ENCODE peak calls at places on chromosomes 12 and 14, in six cellular contexts. L is uterus, H is body of pancreas, D is tibial nerve, E is A549, X is testis. Q is an unnamed sample.

GRCh38 chr14:95741051-95741490 is 27.1 kb upstream of the TCL1A start:
- DNase-seq in D (no peak), X (no peak), L (no peak), H (no peak), E (no peak), Q (no peak)

GRCh38 chr12:31220633-31221565 is 105.1 kb downstream of the SINHCAF start:
- DNase-seq in X (no peak), L (no peak), D (no peak), E (peak; percentile 25), H (no peak), Q (peak; percentile 39)

GRCh38 chr12:22538336-22538735 is 6.0 kb downstream of the C2CD5 start:
- DNase-seq in X (no peak), H (no peak), E (no peak), D (no peak), L (no peak), Q (no peak)

GRCh38 chr12:57724936-57725740 is 13.4 kb downstream of the AGAP2 start:
- DNase-seq in H (no peak), E (no peak), L (no peak), D (no peak), X (no peak), Q (no peak)

GRCh38 chr12:75658826-75659823 is 147.7 kb upstream of the KRR1 start:
- DNase-seq in E (peak; percentile 46), X (no peak), L (no peak), H (no peak), D (no peak), Q (no peak)

GRCh38 chr12:570237-570925 is 92.9 kb downstream of the NINJ2 start:
- DNase-seq in D (peak; percentile 61), L (peak; percentile 80), X (peak; percentile 75), E (peak; percentile 93), H (peak; percentile 53), Q (no peak)

GRCh38 chr12:107423531-107423930 is 262.1 kb upstream of the PWP1 start:
- DNase-seq in L (no peak), D (no peak), H (no peak), X (no peak), E (no peak), Q (no peak)

GRCh38 chr12:119071638-119072231 is 90.4 kb downstream of the SRRM4 start:
- DNase-seq in D (no peak), X (no peak), L (no peak), H (no peak), E (no peak), Q (no peak)

GRCh38 chr12:47222960-47223847 is 143.4 kb upstream of the AMIGO2 start:
- DNase-seq in D (no peak), L (no peak), E (peak; percentile 96), H (no peak), X (peak; percentile 41), Q (no peak)

GRCh38 chr14:105173901-105174894 is 5.6 kb upstream of the JAG2 start:
- DNase-seq in H (no peak), E (no peak), L (no peak), D (no peak), X (no peak), Q (no peak)

GRCh38 chr12:15334225-15334624 is 11.9 kb downstream of the PTPRO start:
- DNase-seq in D (no peak), L (no peak), X (no peak), E (no peak), H (no peak), Q (no peak)

GRCh38 chr12:104207416-104207941 is 8.1 kb upstream of the TXNRD1 start:
- DNase-seq in H (no peak), D (no peak), E (no peak), L (no peak), X (no peak), Q (no peak)

GRCh38 chr12:3222935-3223334 is 145.8 kb downstream of the TSPAN9 start:
- DNase-seq in D (no peak), H (no peak), L (no peak), E (no peak), X (no peak), Q (no peak)

GRCh38 chr14:95998656-95999055 is 40.5 kb upstream of the C14orf132 start:
- DNase-seq in E (peak; percentile 27), H (no peak), D (no peak), L (no peak), X (no peak), Q (no peak)

GRCh38 chr12:102769323-102769916 is 147.6 kb downstream of the PAH start:
- DNase-seq in X (peak; percentile 81), E (peak; percentile 71), D (peak; percentile 55), L (peak; percentile 82), H (peak; percentile 57), Q (peak; percentile 62)

GRCh38 chr14:22820731-22821130 is 5.5 kb upstream of the SLC7A7 start:
- DNase-seq in E (peak; percentile 28), X (no peak), H (no peak), L (no peak), D (no peak), Q (no peak)

GRCh38 chr14:80364816-80365215 is 153.5 kb upstream of the DIO2 start:
- DNase-seq in H (no peak), X (no peak), E (peak; percentile 26), L (no peak), D (no peak), Q (no peak)

GRCh38 chr14:92240658-92241057 is 82.3 kb upstream of the SLC24A4 start:
- DNase-seq in L (no peak), D (no peak), H (no peak), X (no peak), E (no peak), Q (no peak)

GRCh38 chr12:75820848-75821578 is 210.6 kb downstream of the PHLDA1 start:
- DNase-seq in L (peak; percentile 35), X (no peak), H (no peak), D (no peak), E (peak; percentile 11), Q (peak; percentile 66)

GRCh38 chr12:46342562-46343033 is 30.0 kb downstream of the SLC38A2 start:
- DNase-seq in H (peak; percentile 60), X (no peak), L (no peak), D (no peak), E (peak; percentile 68), Q (peak; percentile 52)

GRCh38 chr14:53509845-53510244 is 356.7 kb upstream of the DDHD1 start:
- DNase-seq in L (peak; percentile 67), X (peak; percentile 33), D (peak; percentile 18), H (no peak), E (no peak), Q (no peak)

GRCh38 chr14:54901380-54902142 is 1.1 kb downstream of the GCH1 start:
- DNase-seq in L (no peak), X (peak; percentile 33), H (peak; percentile 8), D (no peak), E (peak; percentile 14), Q (no peak)

GRCh38 chr14:76352639-76353281 is 23.2 kb upstream of the ESRRB start:
- DNase-seq in X (peak; percentile 77), E (peak; percentile 49), L (peak; percentile 44), D (peak; percentile 24), H (peak; percentile 65), Q (peak; percentile 74)

GRCh38 chr12:89192419-89192818 is 159.9 kb downstream of the DUSP6 start:
- DNase-seq in E (peak; percentile 85), L (no peak), D (no peak), X (no peak), H (no peak), Q (no peak)

GRCh38 chr12:120711411-120711810 is 1.2 kb downstream of the UNC119B start:
- DNase-seq in D (no peak), E (no peak), L (no peak), H (no peak), X (no peak), Q (no peak)

GRCh38 chr14:56807586-56808168 is 2.6 kb downstream of the OTX2 start:
- DNase-seq in L (no peak), D (no peak), E (no peak), X (no peak), H (no peak), Q (peak; percentile 62)

GRCh38 chr12:77031745-77032144 is 33.6 kb downstream of the E2F7 start:
- DNase-seq in X (no peak), E (no peak), D (no peak), L (no peak), H (no peak), Q (no peak)

GRCh38 chr14:34874386-34875030 is 652 bp downstream of the BAZ1A start:
- DNase-seq in D (peak; percentile 23), L (peak; percentile 37), E (peak; percentile 68), H (peak; percentile 58), X (peak; percentile 56), Q (peak; percentile 53)

GRCh38 chr14:103385994-103386491 is 828 bp downstream of the MARK3 start:
- DNase-seq in H (peak; percentile 51), X (peak; percentile 42), D (no peak), E (no peak), L (no peak), Q (peak; percentile 44)

GRCh38 chr14:55399912-55400311 is 11.7 kb downstream of the ATG14 start:
- DNase-seq in X (no peak), L (no peak), E (no peak), H (no peak), D (no peak), Q (no peak)

GRCh38 chr12:80208081-80208480 is 108.7 kb downstream of the OTOGL start:
- DNase-seq in L (no peak), D (no peak), X (no peak), E (no peak), H (no peak), Q (no peak)

GRCh38 chr14:90228478-90228877 is 27.9 kb upstream of the PSMC1 start:
- DNase-seq in D (no peak), X (no peak), L (no peak), H (no peak), E (no peak), Q (no peak)

GRCh38 chr12:119988440-119988787 is 622 bp upstream of the BICDL1 start:
- DNase-seq in X (no peak), L (no peak), D (no peak), H (no peak), E (no peak), Q (no peak)

GRCh38 chr12:111225307-111225706 is 143.6 kb downstream of the PHETA1 start:
- DNase-seq in H (no peak), E (no peak), X (no peak), L (no peak), D (no peak), Q (no peak)
- TF ChIP-seq CTCF in H (no peak), E (no peak), X (no peak), L (no peak), D (no peak), Q (no peak)

GRCh38 chr14:44897844-44898151 is 63.9 kb downstream of the KLHL28 start:
- DNase-seq in E (no peak), L (no peak), X (no peak), H (no peak), D (no peak), Q (no peak)
- H3K27ac ChIP-seq in E (peak overlapping the region; percentile 95), L (peak overlapping the region; percentile 97), X (peak overlapping the region; percentile 100), H (peak overlapping the region; percentile 95), D (peak overlapping the region; percentile 98), Q (peak overlapping the region; percentile 84)

DNA sequence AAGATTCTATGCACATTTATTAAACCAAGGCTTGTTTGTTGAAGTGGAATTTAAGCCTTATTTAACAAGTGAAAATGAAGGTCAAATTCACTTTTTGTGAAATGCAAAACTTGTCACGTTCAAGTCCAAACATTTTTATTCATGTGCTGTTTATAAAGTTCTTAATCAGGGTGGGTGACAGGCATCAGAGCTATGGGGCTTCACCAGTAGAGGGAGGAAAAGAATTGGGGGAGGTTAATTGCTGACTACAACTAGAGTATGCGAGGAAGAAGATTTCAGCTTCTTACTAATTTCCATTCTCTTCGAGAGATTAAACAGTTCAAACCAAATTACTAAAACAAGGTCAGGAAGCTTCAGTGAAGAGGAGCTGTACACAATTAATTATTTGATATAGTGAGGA is 9.7 kb downstream of the MOK start:
- DNase-seq in H (no peak), E (no peak), L (no peak), D (no peak), X (no peak), Q (no peak)
- TF ChIP-seq CTCF in H (no peak), E (peak; percentile 28), L (peak; percentile 29), D (no peak), X (peak; percentile 1), Q (peak; percentile 8)

GRCh38 chr12:19223018-19223417 is 93.5 kb downstream of the PLEKHA5 start:
- DNase-seq in D (no peak), X (no peak), H (no peak), L (no peak), E (peak; percentile 37), Q (no peak)
- H3K27ac ChIP-seq in D (no peak overlapping the region), X (no peak overlapping the region), H (no peak overlapping the region), L (peak overlapping the region; percentile 53), E (peak overlapping the region; percentile 29), Q (no peak overlapping the region)